ENCODE peak calls at places on chromosomes 7 and 10, in five cellular contexts. I, J, D, V and U are unnamed samples.

GRCh38 chr10:387949-388660 is 252.8 kb downstream of the ZMYND11 start:
- DNase-seq in D (no peak), I (no peak), V (no peak), J (no peak), U (no peak)

GRCh38 chr7:99079104-99079503 is 64.8 kb downstream of the SMURF1 start:
- DNase-seq in D (no peak), J (peak; percentile 26), I (no peak), V (no peak), U (no peak)

GRCh38 chr7:50333266-50333665 is 28.8 kb downstream of the IKZF1 start:
- DNase-seq in D (peak; percentile 65), J (no peak), I (no peak), V (no peak), U (no peak)

GRCh38 chr10:99619090-99619800 is 994 bp downstream of the SLC25A28 start:
- DNase-seq in I (no peak), J (peak; percentile 15), V (no peak), D (no peak), U (no peak)

GRCh38 chr10:16887565-16887964 is 70.3 kb upstream of the RSU1 start:
- DNase-seq in V (no peak), J (peak; percentile 2), D (peak; percentile 66), I (no peak), U (no peak)

GRCh38 chr10:59303018-59303417 is 59.3 kb downstream of the FAM13C start:
- DNase-seq in I (no peak), J (peak; percentile 76), D (peak; percentile 33), V (no peak), U (no peak)

GRCh38 chr10:55232553-55232952 is 431.5 kb upstream of the PCDH15 start:
- DNase-seq in J (no peak), V (no peak), D (no peak), I (no peak), U (no peak)

GRCh38 chr10:68135922-68136718 is 26.8 kb downstream of the MYPN start:
- DNase-seq in I (no peak), V (no peak), J (peak; percentile 85), D (peak; percentile 24), U (no peak)

GRCh38 chr7:34282271-34282670 is 375.7 kb upstream of the NPSR1 start:
- DNase-seq in I (no peak), V (no peak), J (no peak), D (no peak), U (no peak)

GRCh38 chr7:92831716-92832622 is 4.4 kb downstream of the CDK6 start:
- DNase-seq in J (peak; percentile 85), I (no peak), V (no peak), D (no peak), U (no peak)

GRCh38 chr10:97771913-97772823 is at the start of gene SFRP5:
- DNase-seq in D (no peak), I (peak; percentile 28), J (no peak), V (peak; percentile 52), U (no peak)

GRCh38 chr10:5338010-5338409 is 26.8 kb upstream of the UCN3 start:
- DNase-seq in V (no peak), D (no peak), I (no peak), J (no peak), U (no peak)

GRCh38 chr10:19638173-19638872 is 177.9 kb upstream of the PLXDC2 start:
- DNase-seq in J (peak; percentile 38), V (no peak), D (peak; percentile 14), I (no peak), U (no peak)

GRCh38 chr7:22730921-22731654 is 4.1 kb downstream of the IL6 start:
- DNase-seq in D (no peak), V (no peak), I (no peak), J (peak; percentile 92), U (peak; percentile 37)

GRCh38 chr10:24383681-24384106 is 174.8 kb downstream of the KIAA1217 start:
- DNase-seq in I (peak; percentile 16), J (peak; percentile 98), V (peak; percentile 90), D (peak; percentile 98), U (no peak)

GRCh38 chr7:115680921-115681320 is 349.6 kb downstream of the TFEC start:
- DNase-seq in J (no peak), I (no peak), V (no peak), D (no peak), U (no peak)

GRCh38 chr10:49408437-49409306 is 12.8 kb upstream of the DRGX start:
- DNase-seq in I (peak; percentile 30), D (peak; percentile 37), J (no peak), V (no peak), U (no peak)

GRCh38 chr10:7288060-7288690 is 122.7 kb downstream of the SFMBT2 start:
- DNase-seq in I (no peak), V (no peak), D (no peak), J (no peak), U (no peak)

GRCh38 chr10:45514283-45515270 is 140.6 kb downstream of the ALOX5 start:
- DNase-seq in J (peak; percentile 92), D (peak; percentile 15), I (no peak), V (no peak), U (no peak)

GRCh38 chr7:133512560-133512959 is 259.7 kb downstream of the EXOC4 start:
- DNase-seq in I (no peak), J (peak; percentile 89), D (no peak), V (no peak), U (no peak)

GRCh38 chr7:81079736-81080135 is 160.9 kb upstream of the SEMA3C start:
- DNase-seq in I (no peak), D (no peak), V (no peak), J (peak; percentile 70), U (peak; percentile 10)

GRCh38 chr10:118291122-118291521 is 51.0 kb downstream of the FAM204A start:
- DNase-seq in J (no peak), V (no peak), I (no peak), D (no peak), U (no peak)

GRCh38 chr10:129394739-129395298 is 72.2 kb upstream of the MGMT start:
- DNase-seq in D (no peak), V (no peak), I (no peak), J (no peak), U (no peak)

GRCh38 chr10:47276071-47276470 is 23.9 kb upstream of the GDF10 start:
- DNase-seq in V (no peak), J (no peak), I (no peak), D (no peak), U (no peak)

GRCh38 chr7:91941450-91941849 is 788 bp downstream of the AKAP9 start:
- DNase-seq in V (peak; percentile 67), I (peak; percentile 42), D (peak; percentile 73), J (peak; percentile 66), U (peak; percentile 47)

GRCh38 chr10:35347088-35347487 is 10.8 kb downstream of the CCNY start:
- DNase-seq in J (no peak), D (peak; percentile 23), I (no peak), V (no peak), U (no peak)

GRCh38 chr7:44768663-44769361 is 20.2 kb downstream of the ZMIZ2 start:
- DNase-seq in I (no peak), J (no peak), D (no peak), V (no peak), U (no peak)

GRCh38 chr7:77308792-77309191 is 107.4 kb downstream of the GSAP start:
- DNase-seq in V (no peak), I (no peak), J (peak; percentile 85), D (no peak), U (no peak)

GRCh38 chr7:1963575-1963974 is 269.2 kb downstream of the MAD1L1 start:
- DNase-seq in I (peak; percentile 12), J (no peak), D (no peak), V (peak; percentile 9), U (no peak)

GRCh38 chr10:43384252-43385221 is 13.1 kb downstream of the FXYD4 start:
- DNase-seq in J (no peak), D (no peak), V (peak; percentile 27), I (no peak), U (no peak)

GRCh38 chr7:155490697-155491628 is 33.0 kb downstream of the EN2 start:
- DNase-seq in V (peak; percentile 78), D (no peak), J (no peak), I (no peak), U (no peak)

GRCh38 chr10:91210435-91210834 is 10.0 kb upstream of the PCGF5 start:
- DNase-seq in I (peak; percentile 92), V (peak; percentile 39), D (no peak), J (no peak), U (no peak)

GRCh38 chr7:134083766-134084487 is 43.2 kb upstream of the LRGUK start:
- DNase-seq in J (peak; percentile 28), I (no peak), D (no peak), V (no peak), U (no peak)

GRCh38 chr7:43879477-43879876 is 10.2 kb upstream of the MRPS24 start:
- DNase-seq in V (no peak), D (no peak), I (no peak), J (peak; percentile 71), U (no peak)

GRCh38 chr10:86958109-86958830 is at the start of gene SNCG:
- DNase-seq in V (peak; percentile 69), J (peak; percentile 24), D (peak; percentile 39), I (no peak), U (no peak)

GRCh38 chr10:72659694-72660093 is 32.2 kb upstream of the MCU start:
- DNase-seq in V (no peak), J (no peak), D (no peak), I (no peak), U (no peak)